ENCODE peak calls at places on chromosomes 12 and 14, in eight cellular contexts. T is NCI-H1105 treated with DMSO at 0.1 percent for 48 hours, Z is germinal center, H is MG63, S is LoVo, V is AG09319, K is body of pancreas, R is GM12865. N is an unnamed sample.

GRCh38 chr14:91985521-91986255 is 38.2 kb upstream of the FBLN5 start:
- DNase-seq in V (no peak), R (no peak), Z (no peak), K (peak), H (no peak), T (no peak), S (no peak), N (no peak)

GRCh38 chr14:88941414-88941813 is 117.0 kb downstream of the TTC8 start:
- DNase-seq in Z (no peak), R (no peak), V (no peak), T (no peak), S (no peak), K (no peak), H (no peak), N (no peak)

GRCh38 chr12:26630546-26631027 is 202.4 kb downstream of the ITPR2 start:
- DNase-seq in S (peak), K (no peak), Z (no peak), R (no peak), V (no peak), T (no peak), H (peak), N (peak)

GRCh38 chr12:90621927-90622326 is 333.0 kb downstream of the CCER1 start:
- DNase-seq in T (no peak), H (no peak), R (no peak), Z (no peak), V (no peak), K (no peak), S (no peak), N (no peak)

GRCh38 chr14:67964391-67964812 is 144.8 kb downstream of the RAD51B start:
- DNase-seq in R (no peak), H (no peak), V (peak), S (peak), Z (no peak), T (no peak), K (no peak), N (no peak)

GRCh38 chr12:106170285-106170684 is 31.5 kb upstream of the NUAK1 start:
- DNase-seq in K (no peak), R (no peak), H (peak), V (no peak), Z (no peak), T (no peak), S (peak), N (no peak)

GRCh38 chr14:100340454-100340813 is 17.3 kb downstream of the SLC25A47 start:
- DNase-seq in Z (no peak), T (no peak), R (no peak), V (no peak), S (no peak), K (no peak), H (no peak), N (no peak)

GRCh38 chr14:70779667-70780066 is 29.6 kb downstream of the MAP3K9 start:
- DNase-seq in T (no peak), V (no peak), H (peak), R (no peak), Z (no peak), S (no peak), K (no peak), N (no peak)

GRCh38 chr14:64971890-64972785 is at the start of gene RAB15:
- DNase-seq in K (peak), V (no peak), S (no peak), H (peak), R (peak), T (peak), Z (peak), N (no peak)

GRCh38 chr14:87992349-87992719 is 648 bp downstream of the GALC start:
- DNase-seq in H (no peak), Z (no peak), K (no peak), T (no peak), R (peak), S (no peak), V (no peak), N (no peak)

GRCh38 chr12:41536813-41537490 is 348.8 kb downstream of the PDZRN4 start:
- DNase-seq in S (no peak), V (no peak), H (no peak), R (no peak), T (no peak), Z (no peak), K (no peak), N (no peak)

GRCh38 chr12:92403210-92404175 is 257.8 kb upstream of the BTG1 start:
- DNase-seq in Z (no peak), R (peak), K (no peak), V (no peak), H (no peak), T (no peak), S (no peak), N (no peak)

GRCh38 chr14:22565391-22565945 is 23.6 kb downstream of the DAD1 start:
- DNase-seq in T (no peak), S (no peak), R (peak), Z (no peak), K (no peak), H (no peak), V (no peak), N (no peak)

GRCh38 chr12:65828711-65829339 is 4.5 kb downstream of the HMGA2 start:
- DNase-seq in R (no peak), S (no peak), V (no peak), H (no peak), K (no peak), Z (no peak), T (no peak), N (peak)

GRCh38 chr12:49055978-49056754 is 4.4 kb downstream of the KMT2D start:
- DNase-seq in V (peak), T (no peak), K (peak), R (peak), Z (peak), H (no peak), S (no peak), N (peak)

GRCh38 chr14:69288956-69289705 is 29.2 kb downstream of the GALNT16 start:
- DNase-seq in T (no peak), K (no peak), H (no peak), S (no peak), R (no peak), Z (no peak), V (no peak), N (no peak)

GRCh38 chr12:96522690-96523089 is 33.3 kb downstream of the CFAP54 start:
- DNase-seq in Z (no peak), H (no peak), R (no peak), V (no peak), S (no peak), K (no peak), T (no peak), N (no peak)

GRCh38 chr12:120686151-120686689 is 729 bp upstream of the MLEC start:
- DNase-seq in H (peak), K (peak), V (peak), T (peak), R (peak), S (peak), Z (peak), N (peak)

GRCh38 chr12:95494888-95495287 is 20.9 kb downstream of the METAP2 start:
- DNase-seq in V (no peak), R (no peak), H (no peak), T (no peak), K (no peak), S (no peak), Z (no peak), N (no peak)

GRCh38 chr14:74483321-74483720 is 9.8 kb downstream of the NPC2 start:
- DNase-seq in R (no peak), S (no peak), V (no peak), T (no peak), Z (no peak), H (no peak), K (no peak), N (no peak)

GRCh38 chr12:100988278-100988625 is 193.7 kb downstream of the ANO4 start:
- DNase-seq in S (no peak), R (no peak), V (no peak), H (no peak), K (no peak), Z (no peak), T (no peak), N (no peak)

GRCh38 chr12:100189241-100190012 is 11.2 kb upstream of the ACTR6 start:
- DNase-seq in S (no peak), T (no peak), V (no peak), K (no peak), Z (no peak), H (no peak), R (no peak), N (no peak)

GRCh38 chr14:80150301-80150700 is 61.0 kb downstream of the DIO2 start:
- DNase-seq in H (no peak), Z (no peak), T (no peak), K (no peak), V (no peak), S (no peak), R (no peak), N (no peak)

GRCh38 chr12:14928946-14929345 is 9.4 kb downstream of the ERP27 start:
- DNase-seq in H (no peak), V (no peak), Z (no peak), K (peak), T (no peak), R (no peak), S (peak), N (no peak)

GRCh38 chr14:93676416-93676958 is 111.8 kb downstream of the PRIMA1 start:
- DNase-seq in Z (no peak), R (no peak), K (no peak), H (no peak), S (no peak), V (no peak), T (no peak), N (no peak)

GRCh38 chr12:114512351-114512750 is 106.4 kb upstream of the TBX5 start:
- DNase-seq in Z (no peak), H (no peak), S (no peak), K (no peak), T (no peak), R (no peak), V (no peak), N (no peak)

GRCh38 chr12:57616383-57617101 is 5.3 kb downstream of the ARHGEF25 start:
- DNase-seq in T (no peak), R (no peak), H (peak), Z (no peak), S (no peak), V (no peak), K (no peak), N (no peak)

GRCh38 chr14:104686624-104687517 is 2.5 kb upstream of the INF2 start:
- DNase-seq in K (no peak), S (no peak), V (no peak), T (no peak), Z (no peak), R (no peak), H (no peak), N (no peak)

GRCh38 chr12:67916266-67916970 is 72.8 kb upstream of the IFNG-AS1 start:
- DNase-seq in T (no peak), K (no peak), H (no peak), Z (no peak), R (peak), V (no peak), S (no peak), N (no peak)

GRCh38 chr12:64998327-64999156 is 122.6 kb downstream of the WIF1 start:
- DNase-seq in T (no peak), V (no peak), R (no peak), S (no peak), Z (no peak), K (peak), H (peak), N (no peak)

GRCh38 chr12:126286203-126286602 is 1221.0 kb downstream of the AACS start:
- DNase-seq in T (peak), R (no peak), Z (no peak), S (no peak), K (peak), V (no peak), H (no peak), N (no peak)

GRCh38 chr14:99259327-99259726 is 12.7 kb downstream of the BCL11B start:
- DNase-seq in R (no peak), V (no peak), T (no peak), H (no peak), Z (no peak), K (no peak), S (no peak), N (no peak)

GRCh38 chr12:3725267-3726115 is 27.4 kb downstream of the CRACR2A start:
- DNase-seq in V (no peak), Z (no peak), H (no peak), R (no peak), K (no peak), S (no peak), T (no peak), N (no peak)

GRCh38 chr14:32572867-32573149 is 243.7 kb downstream of the AKAP6 start:
- DNase-seq in R (no peak), T (no peak), Z (no peak), H (no peak), S (no peak), K (no peak), V (no peak), N (no peak)

GRCh38 chr12:107818984-107819383 is 44.5 kb downstream of the ASCL4 start:
- DNase-seq in V (no peak), S (no peak), T (no peak), K (peak), H (peak), Z (no peak), R (no peak), N (no peak)

GRCh38 chr14:31025335-31026075 is at the start of gene AP4S1:
- DNase-seq in H (peak), V (no peak), S (peak), R (peak), K (peak), T (peak), Z (peak), N (peak)

GRCh38 chr12:120979862-120980696 is 1.7 kb downstream of the HNF1A start:
- DNase-seq in Z (no peak), T (no peak), R (no peak), K (no peak), S (no peak), V (no peak), H (no peak), N (peak)

N was measured in Caki2.